ENCODE peak calls at places on chromosomes 4 and X, in eight cellular contexts. C is mucosa of descending colon, S is lower lobe of right lung, L is left ventricle myocardium inferior, H is right lobe of liver, U is neural progenitor cell, K is lung, E is foreskin fibroblast. P is an unnamed sample.

GRCh38 chrX:13167444-13168207 is 123.2 kb upstream of the FAM9C start:
- DNase-seq in C (no peak), S (no peak), L (no peak), H (no peak), U (peak), K (no peak), E (peak), P (no peak)

GRCh38 chr4:102759835-102760644 is 728 bp downstream of the MANBA start:
- DNase-seq in C (no peak), S (no peak), L (no peak), H (no peak), U (peak), K (peak), E (peak), P (no peak)

GRCh38 chr4:185061610-185062009 is 43.3 kb downstream of the HELT start:
- DNase-seq in C (no peak), S (no peak), L (no peak), H (no peak), U (no peak), K (no peak), E (no peak), P (no peak)

GRCh38 chr4:6362896-6363295 is 93.2 kb downstream of the WFS1 start:
- DNase-seq in C (no peak), S (no peak), L (no peak), H (no peak), U (peak), K (no peak), E (peak), P (no peak)

GRCh38 chr4:23388699-23389395 is 501.0 kb downstream of the PPARGC1A start:
- DNase-seq in C (no peak), S (no peak), L (no peak), H (peak), U (no peak), K (no peak), E (no peak), P (no peak)

GRCh38 chr4:52670739-52671138 is 11.6 kb upstream of the USP46 start:
- DNase-seq in C (no peak), S (no peak), L (no peak), H (no peak), U (no peak), K (no peak), E (peak), P (no peak)

GRCh38 chr4:177490769-177491168 is 48.5 kb upstream of the AGA start:
- DNase-seq in C (no peak), S (no peak), L (no peak), H (no peak), U (no peak), K (no peak), E (no peak), P (no peak)

GRCh38 chr4:123876122-123876521 is 479.5 kb downstream of the SPRY1 start:
- DNase-seq in C (no peak), S (no peak), L (no peak), H (no peak), U (no peak), K (no peak), E (no peak), P (no peak)

GRCh38 chr4:54659213-54660144 is 1.7 kb downstream of the KIT start:
- DNase-seq in C (no peak), S (no peak), L (no peak), H (no peak), U (peak), K (no peak), E (peak), P (no peak)

GRCh38 chrX:43467608-43468234 is 188.4 kb upstream of the MAOA start:
- DNase-seq in C (no peak), S (no peak), L (no peak), H (no peak), U (peak), K (no peak), E (no peak), P (no peak)

GRCh38 chrX:66635360-66635759 is 3.5 kb downstream of the EDA2R start:
- DNase-seq in C (no peak), S (no peak), L (no peak), H (no peak), U (no peak), K (no peak), E (peak), P (peak)

GRCh38 chr4:132063829-132064228 is 1085.3 kb upstream of the PCDH10 start:
- DNase-seq in C (no peak), S (no peak), L (no peak), H (no peak), U (no peak), K (no peak), E (peak), P (no peak)

GRCh38 chr4:121764702-121765367 is at the start of gene SMIM43:
- DNase-seq in C (no peak), S (peak), L (no peak), H (no peak), U (peak), K (no peak), E (peak), P (no peak)

GRCh38 chrX:133999013-133999705 is 13.8 kb upstream of the GPC3 start:
- DNase-seq in C (no peak), S (no peak), L (peak), H (no peak), U (no peak), K (no peak), E (peak), P (no peak)

GRCh38 chr4:145069361-145069760 is 28.6 kb downstream of the ANAPC10 start:
- DNase-seq in C (no peak), S (no peak), L (no peak), H (no peak), U (no peak), K (no peak), E (peak), P (no peak)

GRCh38 chrX:129932792-129933321 is 26.9 kb downstream of the UTP14A start:
- DNase-seq in C (peak), S (peak), L (peak), H (peak), U (peak), K (no peak), E (peak), P (no peak)

GRCh38 chr4:151997461-151997860 is 236.7 kb upstream of the GATB start:
- DNase-seq in C (no peak), S (no peak), L (no peak), H (no peak), U (no peak), K (no peak), E (no peak), P (no peak)

GRCh38 chr4:40897557-40898203 is 147.9 kb downstream of the NSUN7 start:
- DNase-seq in C (peak), S (peak), L (peak), H (peak), U (peak), K (peak), E (peak), P (no peak)

GRCh38 chrX:39650883-39651282 is 446.9 kb downstream of the BCOR start:
- DNase-seq in C (no peak), S (no peak), L (no peak), H (no peak), U (no peak), K (no peak), E (no peak), P (no peak)

GRCh38 chrX:275967-276587 is 5.1 kb upstream of the PLCXD1 start:
- DNase-seq in C (peak), S (peak), L (peak), H (peak), U (peak), K (peak), E (peak), P (no peak)

GRCh38 chrX:49070988-49071387 is 2.8 kb downstream of the PRAF2 start:
- DNase-seq in C (no peak), S (no peak), L (no peak), H (no peak), U (no peak), K (no peak), E (no peak), P (no peak)

GRCh38 chrX:120727503-120727902 is 97.6 kb upstream of the C1GALT1C1 start:
- DNase-seq in C (no peak), S (no peak), L (no peak), H (no peak), U (no peak), K (no peak), E (no peak), P (no peak)

GRCh38 chrX:153474718-153475117 is 4.3 kb upstream of the HAUS7 start:
- DNase-seq in C (peak), S (peak), L (peak), H (peak), U (peak), K (peak), E (peak), P (no peak)

GRCh38 chr4:126604273-126604867 is 1028.4 kb upstream of the INTU start:
- DNase-seq in C (no peak), S (no peak), L (no peak), H (no peak), U (peak), K (no peak), E (peak), P (no peak)

GRCh38 chr4:70505152-70505748 is 13.1 kb upstream of the AMTN start:
- DNase-seq in C (peak), S (peak), L (no peak), H (peak), U (peak), K (peak), E (peak), P (no peak)

GRCh38 chr4:8221476-8221875 is 22.4 kb downstream of the SH3TC1 start:
- DNase-seq in C (no peak), S (no peak), L (no peak), H (no peak), U (no peak), K (no peak), E (peak), P (no peak)

GRCh38 chr4:8846046-8846720 is 25.5 kb downstream of the HMX1 start:
- DNase-seq in C (peak), S (peak), L (no peak), H (peak), U (no peak), K (no peak), E (no peak), P (no peak)

GRCh38 chr4:83993774-83994173 is 457.9 kb downstream of the GPAT3 start:
- DNase-seq in C (no peak), S (no peak), L (no peak), H (no peak), U (peak), K (no peak), E (peak), P (no peak)
- TF ChIP-seq CTCF in C (no peak), S (no peak), L (no peak), H (no peak), U (peak), K (no peak), E (peak), P (no peak)

DNA sequence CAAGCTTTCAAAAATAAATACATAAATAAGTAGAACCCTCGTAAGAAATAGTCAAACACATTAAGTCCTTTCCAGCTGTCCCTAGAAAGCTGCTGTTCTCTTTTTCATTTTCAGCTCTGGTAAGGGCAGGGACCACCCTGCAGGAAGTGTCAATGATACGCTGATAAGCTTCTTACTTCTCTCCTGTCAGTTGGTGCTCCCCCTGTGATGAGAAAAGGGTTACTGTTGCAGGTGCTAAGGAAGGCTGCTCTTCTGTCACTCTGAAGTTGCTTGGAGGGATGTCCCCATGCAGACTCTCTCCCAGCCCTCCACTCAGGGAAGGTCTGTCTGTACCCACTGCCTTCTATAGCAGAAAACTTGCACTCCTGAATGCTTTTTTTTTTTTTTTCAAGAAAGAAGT is 1.4 kb downstream of the CXCL3 start:
- DNase-seq in C (no peak), S (no peak), L (no peak), H (no peak), U (peak), K (no peak), E (no peak), P (no peak)
- H3K4me3 ChIP-seq in C (no peak), S (peak), L (no peak), H (no peak), U (no peak), K (no peak), E (no peak), P (no peak)

GRCh38 chr4:24736066-24736465 is 59.3 kb upstream of the SOD3 start:
- DNase-seq in C (peak), S (peak), L (no peak), H (no peak), U (peak), K (no peak), E (peak), P (no peak)
- TF ChIP-seq CTCF in C (no peak), S (peak), L (peak), H (no peak), U (peak), K (no peak), E (peak), P (peak)

DNA sequence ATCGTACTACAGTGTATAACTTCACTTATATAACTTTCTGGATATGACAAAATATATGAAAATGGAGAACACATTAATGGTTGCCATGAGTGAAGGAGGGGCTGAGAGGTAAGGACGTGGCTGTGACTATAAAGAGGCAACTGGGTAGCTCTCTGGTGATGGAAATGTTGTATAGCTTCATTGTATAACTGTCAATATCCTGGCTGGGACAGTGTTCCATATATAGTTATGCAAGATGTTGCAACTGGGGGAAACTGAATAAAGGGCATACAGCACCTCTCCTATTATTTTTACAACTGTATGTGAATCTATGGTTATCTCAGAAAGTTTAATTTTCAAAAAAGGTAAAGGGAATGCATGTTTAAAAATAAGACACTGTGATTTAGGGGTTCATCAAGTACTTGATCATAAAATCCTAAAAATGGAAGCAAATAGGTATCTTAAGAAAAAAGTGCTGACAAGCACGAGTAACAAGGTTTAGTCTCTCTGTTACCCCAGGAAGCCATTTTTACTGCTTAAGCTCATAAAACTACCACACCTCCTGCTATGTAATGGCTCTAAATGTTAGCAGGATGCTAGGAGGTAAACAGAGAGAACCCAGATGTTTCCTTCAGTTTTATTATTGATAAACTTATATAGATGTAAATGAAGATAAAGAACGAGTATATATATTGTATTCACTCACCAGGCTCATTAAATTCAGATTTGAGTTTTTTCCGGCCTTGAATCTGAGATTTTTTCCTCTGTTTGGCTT is 34.0 kb downstream of the NAF1 start:
- DNase-seq in C (no peak), S (no peak), L (no peak), H (no peak), U (no peak), K (no peak), E (no peak), P (no peak)
- H3K4me3 ChIP-seq in C (no peak), S (no peak), L (no peak), H (no peak), U (no peak), K (no peak), E (no peak), P (no peak)

GRCh38 chr4:95889662-95890061 is 49.8 kb downstream of the PDHA2 start:
- DNase-seq in C (no peak), S (no peak), L (no peak), H (no peak), U (peak), K (no peak), E (no peak), P (no peak)
- TF ChIP-seq CTCF in C (no peak), S (no peak), L (no peak), H (no peak), U (no peak), K (no peak), E (no peak), P (no peak)

P was measured in AG04449.